ENCODE peak calls at places on chromosomes 7 and 10, in eight cellular contexts. R is sigmoid colon, Y is tibial nerve, X is GM10248, U is fibroblast of mammary gland, P is upper lobe of left lung, V is heart right ventricle, Q is astrocyte. B is an unnamed sample.

GRCh38 chr10:14586901-14587300 is 187.8 kb downstream of the FAM107B start:
- DNase-seq in R (no peak), Y (no peak), X (no peak), U (no peak), P (no peak), V (no peak), Q (no peak), B (no peak)

GRCh38 chr10:132329565-132330485 is 2.2 kb upstream of the LRRC27 start:
- DNase-seq in R (peak; percentile 66), Y (no peak), X (no peak), U (peak; percentile 63), P (no peak), V (no peak), Q (peak; percentile 77), B (no peak)

GRCh38 chr10:52609071-52609470 is 163.5 kb downstream of the MBL2 start:
- DNase-seq in R (no peak), Y (no peak), X (no peak), U (no peak), P (no peak), V (no peak), Q (no peak), B (no peak)

GRCh38 chr7:51126813-51127617 is 189.6 kb downstream of the COBL start:
- DNase-seq in R (no peak), Y (no peak), X (no peak), U (no peak), P (no peak), V (no peak), Q (no peak), B (no peak)

GRCh38 chr7:64463636-64464375 is 99.1 kb downstream of the ZNF680 start:
- DNase-seq in R (peak; percentile 78), Y (peak; percentile 50), X (no peak), U (peak; percentile 70), P (peak; percentile 40), V (peak; percentile 74), Q (peak; percentile 56), B (no peak)

GRCh38 chr10:127254276-127254675 is 57.9 kb upstream of the INSYN2A start:
- DNase-seq in R (no peak), Y (no peak), X (no peak), U (no peak), P (no peak), V (no peak), Q (no peak), B (no peak)

GRCh38 chr7:106345421-106346166 is 60.8 kb upstream of the NAMPT start:
- DNase-seq in R (no peak), Y (no peak), X (no peak), U (peak; percentile 73), P (no peak), V (no peak), Q (peak; percentile 49), B (no peak)

GRCh38 chr7:5198741-5199140 is 8.7 kb downstream of the WIPI2 start:
- DNase-seq in R (no peak), Y (no peak), X (no peak), U (no peak), P (no peak), V (no peak), Q (no peak), B (no peak)

GRCh38 chr10:101968910-101969321 is 87.1 kb downstream of the ARMH3 start:
- DNase-seq in R (no peak), Y (no peak), X (no peak), U (no peak), P (no peak), V (no peak), Q (no peak), B (peak; percentile 34)

GRCh38 chr7:70700935-70701425 is 431.0 kb upstream of the GALNT17 start:
- DNase-seq in R (no peak), Y (no peak), X (no peak), U (no peak), P (peak; percentile 32), V (no peak), Q (no peak), B (no peak)

GRCh38 chr7:41578700-41579099 is 124.2 kb downstream of the INHBA start:
- DNase-seq in R (no peak), Y (no peak), X (no peak), U (no peak), P (no peak), V (no peak), Q (peak; percentile 29), B (no peak)

GRCh38 chr7:151585744-151586424 is 66.2 kb upstream of the RHEB start:
- DNase-seq in R (no peak), Y (no peak), X (no peak), U (peak; percentile 12), P (no peak), V (no peak), Q (peak; percentile 75), B (no peak)

GRCh38 chr10:64732372-64732715 is 1211.1 kb downstream of the REEP3 start:
- DNase-seq in R (no peak), Y (no peak), X (no peak), U (no peak), P (no peak), V (no peak), Q (no peak), B (no peak)

GRCh38 chr10:17038627-17039026 is 91.0 kb downstream of the CUBN start:
- DNase-seq in R (peak; percentile 92), Y (peak; percentile 60), X (no peak), U (peak; percentile 97), P (no peak), V (peak; percentile 21), Q (no peak), B (no peak)

GRCh38 chr10:97332586-97333350 is 1.8 kb downstream of the FRAT2 start:
- DNase-seq in R (peak; percentile 75), Y (no peak), X (no peak), U (peak; percentile 90), P (no peak), V (no peak), Q (peak; percentile 67), B (no peak)

GRCh38 chr7:123754295-123754871 is 5.6 kb upstream of the WASL start:
- DNase-seq in R (no peak), Y (no peak), X (no peak), U (no peak), P (no peak), V (no peak), Q (no peak), B (no peak)

GRCh38 chr10:130337305-130337640 is 201.1 kb downstream of the GLRX3 start:
- DNase-seq in R (no peak), Y (no peak), X (no peak), U (no peak), P (no peak), V (no peak), Q (no peak), B (no peak)

GRCh38 chr10:130335336-130335735 is 199.1 kb downstream of the GLRX3 start:
- DNase-seq in R (no peak), Y (no peak), X (no peak), U (no peak), P (no peak), V (no peak), Q (no peak), B (no peak)

GRCh38 chr10:130337696-130338587 is 201.8 kb downstream of the GLRX3 start:
- DNase-seq in R (no peak), Y (no peak), X (no peak), U (no peak), P (no peak), V (no peak), Q (no peak), B (no peak)

GRCh38 chr10:130338588-130339070 is 202.4 kb downstream of the GLRX3 start:
- DNase-seq in R (no peak), Y (no peak), X (no peak), U (no peak), P (no peak), V (no peak), Q (no peak), B (no peak)

DNA sequence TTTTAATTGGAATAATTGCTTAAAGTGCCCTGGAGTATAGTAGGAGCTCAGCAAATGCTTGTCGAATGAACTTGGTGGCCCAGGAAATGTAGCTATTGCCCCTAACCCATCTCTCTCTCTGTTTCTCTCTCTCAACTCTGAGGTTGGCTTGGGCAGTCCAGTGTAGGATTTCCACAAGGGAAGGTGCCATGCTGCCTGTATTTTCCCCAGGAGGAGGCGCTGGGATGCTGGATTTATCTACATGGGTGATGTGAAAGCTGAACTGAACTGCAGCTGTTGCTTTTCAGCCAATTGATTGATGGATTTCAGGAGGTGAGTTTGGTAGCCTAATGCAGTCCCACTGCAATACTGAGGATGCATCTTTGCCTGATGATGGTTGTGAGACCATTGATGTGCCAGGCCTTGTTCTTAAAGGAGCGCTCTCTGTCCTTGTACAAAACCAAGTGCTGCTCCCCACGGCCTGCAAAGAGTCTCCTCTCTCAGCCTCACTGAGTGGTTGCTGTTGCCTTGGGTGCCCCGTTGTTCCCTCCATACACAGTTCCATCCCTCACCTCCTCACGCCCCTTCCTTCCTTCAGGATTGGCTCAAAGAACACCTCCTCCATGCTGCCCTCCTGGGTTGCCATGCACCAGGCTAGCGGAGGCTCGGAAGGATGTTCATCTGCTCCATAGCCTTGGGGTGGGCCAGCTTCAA is 200.6 kb downstream of the GLRX3 start:
- DNase-seq in R (no peak), Y (no peak), X (no peak), U (no peak), P (no peak), V (no peak), Q (no peak), B (no peak)
- TF ChIP-seq CTCF in R (no peak), Y (no peak), X (no peak), U (no peak), P (no peak), V (no peak), Q (no peak), B (no peak)

GRCh38 chr10:13439771-13440708 is 88.8 kb downstream of the BEND7 start:
- DNase-seq in R (peak; percentile 66), Y (no peak), X (peak; percentile 83), U (peak; percentile 19), P (peak; percentile 89), V (peak; percentile 51), Q (no peak), B (peak; percentile 78)

GRCh38 chr10:13439313-13439712 is 89.5 kb downstream of the BEND7 start:
- DNase-seq in R (no peak), Y (no peak), X (no peak), U (no peak), P (no peak), V (no peak), Q (peak; percentile 19), B (no peak)

GRCh38 chr10:13437026-13437555 is 89.0 kb upstream of the SEPHS1 start:
- DNase-seq in R (no peak), Y (no peak), X (no peak), U (no peak), P (no peak), V (no peak), Q (no peak), B (no peak)

GRCh38 chr10:13441476-13441875 is 87.3 kb downstream of the BEND7 start:
- DNase-seq in R (no peak), Y (no peak), X (no peak), U (peak; percentile 15), P (no peak), V (no peak), Q (peak; percentile 20), B (no peak)

GRCh38 chr10:13440709-13441061 is 88.1 kb downstream of the BEND7 start:
- DNase-seq in R (no peak), Y (no peak), X (no peak), U (no peak), P (no peak), V (no peak), Q (no peak), B (no peak)
- TF ChIP-seq CTCF in R (no peak), Y (no peak), X (no peak), U (no peak), P (no peak), V (no peak), Q (no peak), B (no peak)

GRCh38 chr7:116097365-116098009 is 66.9 kb upstream of the TFEC start:
- DNase-seq in R (no peak), Y (no peak), X (no peak), U (peak; percentile 63), P (no peak), V (no peak), Q (peak; percentile 84), B (no peak)
- TF ChIP-seq CTCF in R (no peak), Y (no peak), X (no peak), U (peak; percentile 14), P (no peak), V (no peak), Q (peak; percentile 22), B (no peak)

GRCh38 chr7:111855842-111856227 is 293.5 kb upstream of the IMMP2L start:
- DNase-seq in R (no peak), Y (no peak), X (no peak), U (peak; percentile 25), P (no peak), V (no peak), Q (peak; percentile 4), B (peak; percentile 10)
- TF ChIP-seq CTCF in R (no peak), Y (no peak), X (no peak), U (peak; percentile 9), P (no peak), V (no peak), Q (peak; percentile 7), B (no peak)

B was measured in GM20000.